ENCODE peak calls at places on chromosomes 5 and 9, in five cellular contexts. P is K562, O is HCT116, B is H1, D is GM12878. Q is an unnamed sample.

GRCh38 chr9:75369989-75370388 is 281.7 kb downstream of the OSTF1 start:
- DNase-seq in P (no peak), O (no peak), B (no peak), D (no peak), Q (no peak)

GRCh38 chr9:118612201-118612600 is 757.0 kb downstream of the BRINP1 start:
- DNase-seq in P (no peak), O (no peak), B (no peak), D (no peak), Q (no peak)

GRCh38 chr5:16579142-16579541 is 37.7 kb downstream of the RETREG1 start:
- DNase-seq in P (no peak), O (no peak), B (no peak), D (no peak), Q (no peak)

GRCh38 chr5:55141945-55142690 is 17.9 kb upstream of the GPX8 start:
- DNase-seq in P (no peak), O (no peak), B (no peak), D (no peak), Q (no peak)

GRCh38 chr9:125147401-125147951 is 4.1 kb upstream of the SCAI start:
- DNase-seq in P (no peak), O (no peak), B (no peak), D (no peak), Q (no peak)

GRCh38 chr5:34651791-34652190 is 4.3 kb upstream of the RAI14 start:
- DNase-seq in P (no peak), O (no peak), B (no peak), D (no peak), Q (no peak)

GRCh38 chr5:174690256-174690655 is 34.1 kb upstream of the MSX2 start:
- DNase-seq in P (peak; percentile 2), O (no peak), B (no peak), D (no peak), Q (no peak)

GRCh38 chr5:32722957-32723356 is 11.8 kb downstream of the NPR3 start:
- DNase-seq in P (no peak), O (no peak), B (no peak), D (no peak), Q (no peak)

GRCh38 chr9:81424431-81424830 is 264.9 kb downstream of the TLE1 start:
- DNase-seq in P (no peak), O (no peak), B (no peak), D (no peak), Q (no peak)

GRCh38 chr9:134358026-134358967 is 32.0 kb downstream of the RXRA start:
- DNase-seq in P (no peak), O (no peak), B (no peak), D (no peak), Q (no peak)
- TF ChIP-seq SP1 in P (no peak), O (no peak), B (no peak), D (no peak), Q (no peak)

GRCh38 chr5:18244309-18244708 is 610.0 kb downstream of the TAF11L14 start:
- DNase-seq in P (no peak), O (no peak), B (no peak), D (no peak), Q (no peak)
- TF ChIP-seq EZH2 in P (no peak), O (no peak), B (no peak), D (no peak), Q (no peak)

GRCh38 chr5:31648326-31648725 is 9.4 kb downstream of the PDZD2 start:
- DNase-seq in P (no peak), O (no peak), B (no peak), D (no peak), Q (no peak)
- TF ChIP-seq SP1 in P (no peak), O (no peak), B (no peak), D (no peak), Q (no peak)

DNA sequence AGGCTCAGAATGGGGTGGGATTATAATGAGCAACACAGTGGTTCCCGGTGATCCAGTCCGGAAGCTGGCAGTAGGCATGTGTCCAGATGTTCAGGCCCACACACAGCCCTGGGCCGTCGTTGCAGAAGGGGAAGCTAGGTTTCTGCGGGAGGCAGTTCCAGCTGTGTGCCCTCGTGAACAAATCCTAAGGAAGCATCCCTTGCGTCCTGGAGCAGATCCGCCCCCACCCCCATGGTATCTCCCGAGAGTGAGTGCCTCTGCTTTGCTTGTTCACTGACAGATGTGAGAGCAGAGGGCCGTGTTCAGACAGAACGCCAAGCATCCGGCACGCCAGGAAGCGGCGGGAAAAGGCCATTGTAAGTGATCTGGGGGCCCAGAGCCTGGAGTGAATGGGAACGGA is 104.8 kb downstream of the PDE6A start:
- DNase-seq in P (no peak), O (no peak), B (no peak), D (no peak), Q (no peak)
- TF ChIP-seq EZH2 in P (no peak), O (no peak), B (no peak), D (no peak), Q (no peak)